ENCODE peak calls at places on chromosomes 3 and 15, in nine cellular contexts. E, G, Z, W, U, O, S, H and T are unnamed samples.
A peak's percentile ranks its signal among the peaks of the same experiment; 100 is the strongest.

GRCh38 chr3:113668015-113668414 is 28.4 kb downstream of the USF3 start:
- DNase-seq in W (no peak), G (no peak), Z (no peak), E (peak; percentile 47), O (peak; percentile 74), S (peak; percentile 9), H (no peak), U (peak; percentile 65), T (peak; percentile 17)

GRCh38 chr15:94168250-94168649 is 63.1 kb upstream of the MCTP2 start:
- DNase-seq in U (no peak), G (no peak), E (no peak), W (peak; percentile 33), S (no peak), H (no peak), Z (no peak), O (no peak), T (peak; percentile 42)

GRCh38 chr3:184380210-184380626 is 364 bp downstream of the CHRD start:
- DNase-seq in H (no peak), W (peak; percentile 62), E (peak; percentile 30), Z (no peak), U (no peak), G (peak; percentile 83), S (no peak), O (no peak), T (no peak)

GRCh38 chr15:70248116-70249025 is 150.7 kb upstream of the TLE3 start:
- DNase-seq in S (no peak), Z (no peak), W (peak; percentile 40), H (no peak), O (no peak), G (no peak), U (no peak), E (no peak), T (peak; percentile 40)

GRCh38 chr3:101521251-101521701 is 8.3 kb upstream of the SENP7 start:
- DNase-seq in E (no peak), S (no peak), Z (no peak), G (no peak), O (no peak), H (no peak), U (no peak), W (no peak), T (no peak)

GRCh38 chr3:18847583-18848197 is 300.6 kb upstream of the KCNH8 start:
- DNase-seq in O (no peak), E (no peak), G (no peak), U (no peak), H (no peak), Z (no peak), W (peak; percentile 19), S (no peak), T (peak; percentile 12)

GRCh38 chr3:141386080-141386594 is 17.8 kb downstream of the ZBTB38 start:
- DNase-seq in E (no peak), Z (no peak), G (no peak), W (no peak), U (no peak), S (no peak), H (no peak), O (no peak), T (no peak)

GRCh38 chr15:95068847-95069518 is 837.6 kb downstream of the MCTP2 start:
- DNase-seq in H (no peak), O (peak; percentile 0), G (no peak), U (no peak), W (no peak), E (peak; percentile 27), S (no peak), Z (no peak), T (no peak)

GRCh38 chr15:40845511-40846284 is 1.9 kb downstream of the SPINT1 start:
- DNase-seq in E (no peak), U (no peak), W (no peak), O (no peak), H (peak; percentile 85), Z (peak; percentile 31), G (no peak), S (no peak), T (no peak)

GRCh38 chr15:68383161-68384074 is 48.5 kb downstream of the ITGA11 start:
- DNase-seq in U (peak; percentile 49), O (peak; percentile 31), G (peak; percentile 11), S (no peak), H (no peak), W (peak; percentile 63), E (peak; percentile 63), Z (no peak), T (peak; percentile 66)

GRCh38 chr3:95177096-95177495 is 1114.2 kb downstream of the NSUN3 start:
- DNase-seq in E (no peak), S (no peak), W (no peak), G (no peak), Z (no peak), H (no peak), U (no peak), O (no peak), T (no peak)

GRCh38 chr3:79521221-79521848 is 246.5 kb downstream of the ROBO1 start:
- DNase-seq in W (peak; percentile 35), U (peak; percentile 12), Z (peak; percentile 11), S (peak; percentile 9), G (no peak), O (peak; percentile 32), E (peak; percentile 39), H (no peak), T (peak; percentile 47)

GRCh38 chr3:149527531-149528343 is 53.2 kb downstream of the TM4SF4 start:
- DNase-seq in G (no peak), H (no peak), W (peak; percentile 18), Z (no peak), E (peak; percentile 51), O (peak; percentile 39), U (no peak), S (peak; percentile 60), T (no peak)

GRCh38 chr3:101072299-101072698 is 79.1 kb upstream of the ABI3BP start:
- DNase-seq in S (peak; percentile 38), H (no peak), O (peak; percentile 52), W (no peak), G (no peak), U (no peak), E (peak; percentile 46), Z (no peak), T (no peak)

GRCh38 chr3:190655933-190656332 is 142.0 kb downstream of the IL1RAP start:
- DNase-seq in G (no peak), Z (no peak), O (no peak), U (no peak), H (no peak), E (no peak), S (no peak), W (no peak), T (no peak)

GRCh38 chr3:72255736-72256559 is 471.0 kb upstream of the PROK2 start:
- DNase-seq in G (peak; percentile 44), E (no peak), H (peak; percentile 88), W (peak; percentile 25), Z (peak; percentile 59), O (no peak), U (no peak), S (peak; percentile 71), T (no peak)

GRCh38 chr3:186327912-186328487 is 34.0 kb downstream of the DGKG start:
- DNase-seq in W (no peak), E (no peak), U (no peak), S (no peak), Z (no peak), O (no peak), G (no peak), H (no peak), T (no peak)

GRCh38 chr15:90895571-90896117 is 7.5 kb upstream of the MAN2A2 start:
- DNase-seq in H (no peak), Z (peak; percentile 14), G (no peak), S (no peak), O (no peak), W (peak; percentile 37), E (no peak), U (no peak), T (peak; percentile 42)

GRCh38 chr3:107525101-107525953 is 2.6 kb downstream of the BBX start:
- DNase-seq in U (no peak), H (peak; percentile 54), S (peak; percentile 44), Z (no peak), G (peak; percentile 34), E (peak; percentile 20), W (peak; percentile 21), O (no peak), T (peak; percentile 51)

GRCh38 chr3:98612587-98612986 is 19.2 kb upstream of the CPOX start:
- DNase-seq in H (no peak), G (no peak), W (no peak), S (no peak), E (no peak), Z (no peak), U (no peak), O (no peak), T (no peak)